ENCODE peak calls at places on chromosomes 13 and 19, in four cellular contexts. One of them, this sample, is unnamed.

GRCh38 chr13:28410096-28410495 is 84.8 kb downstream of the FLT1 start:
- DNase-seq in lower leg skin: no peak
- DNase-seq in testis: no peak
- DNase-seq in transverse colon: no peak
- DNase-seq in this sample: peak; percentile 32

GRCh38 chr19:15289673-15290072 is 42.7 kb downstream of the BRD4 start:
- DNase-seq in lower leg skin: no peak
- DNase-seq in testis: no peak
- DNase-seq in transverse colon: no peak
- DNase-seq in this sample: no peak

GRCh38 chr13:109227344-109227940 is 558.9 kb downstream of the IRS2 start:
- DNase-seq in lower leg skin: no peak
- DNase-seq in transverse colon: no peak
- DNase-seq in testis: no peak
- DNase-seq in this sample: no peak

GRCh38 chr19:17275441-17276175 is 6.1 kb upstream of the ANKLE1 start:
- DNase-seq in testis: no peak
- DNase-seq in lower leg skin: no peak
- DNase-seq in transverse colon: no peak
- DNase-seq in this sample: no peak

GRCh38 chr13:78468546-78469060 is 134.7 kb downstream of the POU4F1 start:
- DNase-seq in testis: no peak
- DNase-seq in lower leg skin: no peak
- DNase-seq in transverse colon: no peak
- DNase-seq in this sample: no peak

GRCh38 chr19:13861714-13862531 is 15.0 kb upstream of the NANOS3 start:
- DNase-seq in testis: peak; percentile 95
- DNase-seq in lower leg skin: peak; percentile 92
- DNase-seq in transverse colon: peak; percentile 95
- DNase-seq in this sample: peak; percentile 94

GRCh38 chr13:65095118-65095517 is 2135.0 kb downstream of the PCDH9 start:
- DNase-seq in transverse colon: no peak
- DNase-seq in testis: no peak
- DNase-seq in lower leg skin: no peak
- DNase-seq in this sample: no peak

GRCh38 chr19:44303305-44303704 is 1.5 kb downstream of the ZNF235 start:
- DNase-seq in testis: no peak
- DNase-seq in transverse colon: no peak
- DNase-seq in lower leg skin: no peak
- DNase-seq in this sample: no peak

GRCh38 chr13:78786399-78786879 is 127.5 kb upstream of the OBI1 start:
- DNase-seq in testis: no peak
- DNase-seq in transverse colon: no peak
- DNase-seq in lower leg skin: no peak
- DNase-seq in this sample: no peak

GRCh38 chr13:104773775-104774174 is 1707.6 kb upstream of the SLC10A2 start:
- DNase-seq in lower leg skin: no peak
- DNase-seq in transverse colon: no peak
- DNase-seq in testis: no peak
- DNase-seq in this sample: peak; percentile 17

GRCh38 chr19:33697766-33698165 is 76.0 kb downstream of the CHST8 start:
- DNase-seq in transverse colon: no peak
- DNase-seq in lower leg skin: no peak
- DNase-seq in testis: no peak
- DNase-seq in this sample: no peak

GRCh38 chr19:33438016-33438671 is 64.6 kb downstream of the CEBPG start:
- DNase-seq in transverse colon: no peak
- DNase-seq in testis: peak; percentile 64
- DNase-seq in lower leg skin: no peak
- DNase-seq in this sample: no peak

GRCh38 chr13:32209670-32210069 is 105.5 kb downstream of the ZAR1L start:
- DNase-seq in testis: no peak
- DNase-seq in lower leg skin: no peak
- DNase-seq in transverse colon: no peak
- DNase-seq in this sample: no peak

GRCh38 chr13:23380534-23380933 is 53.0 kb downstream of the SACS start:
- DNase-seq in testis: no peak
- DNase-seq in lower leg skin: no peak
- DNase-seq in transverse colon: no peak
- DNase-seq in this sample: no peak

GRCh38 chr19:47446534-47447469 is 24.9 kb downstream of the SLC8A2 start:
- DNase-seq in testis: peak; percentile 64
- DNase-seq in transverse colon: peak; percentile 32
- DNase-seq in lower leg skin: no peak
- DNase-seq in this sample: peak; percentile 65

GRCh38 chr19:10898633-10899032 is 27.3 kb downstream of the CARM1 start:
- DNase-seq in testis: no peak
- DNase-seq in lower leg skin: no peak
- DNase-seq in transverse colon: no peak
- DNase-seq in this sample: no peak

GRCh38 chr19:41861098-41861768 is 1.2 kb downstream of the RPS19 start:
- DNase-seq in transverse colon: no peak
- DNase-seq in testis: no peak
- DNase-seq in lower leg skin: no peak
- DNase-seq in this sample: peak; percentile 47

GRCh38 chr19:33047422-33047821 is 17.3 kb downstream of the RHPN2 start:
- DNase-seq in testis: no peak
- DNase-seq in lower leg skin: no peak
- DNase-seq in transverse colon: peak; percentile 90
- DNase-seq in this sample: no peak

GRCh38 chr19:3516675-3517207 is 10.6 kb downstream of the FZR1 start:
- DNase-seq in lower leg skin: no peak
- DNase-seq in transverse colon: peak; percentile 58
- DNase-seq in testis: no peak
- DNase-seq in this sample: no peak

GRCh38 chr19:33269016-33269415 is 33.3 kb downstream of the CEBPA start:
- DNase-seq in testis: no peak
- DNase-seq in transverse colon: no peak
- DNase-seq in lower leg skin: no peak
- DNase-seq in this sample: no peak

GRCh38 chr13:31930901-31931522 is 100.6 kb upstream of the FRY start:
- DNase-seq in testis: no peak
- DNase-seq in transverse colon: no peak
- DNase-seq in lower leg skin: no peak
- DNase-seq in this sample: no peak

GRCh38 chr19:46824887-46825730 is 25.5 kb downstream of the AP2S1 start:
- DNase-seq in testis: no peak
- DNase-seq in lower leg skin: no peak
- DNase-seq in transverse colon: peak; percentile 22
- DNase-seq in this sample: no peak

GRCh38 chr13:22861958-22862466 is 318.8 kb upstream of the SGCG start:
- DNase-seq in testis: no peak
- DNase-seq in transverse colon: no peak
- DNase-seq in lower leg skin: no peak
- DNase-seq in this sample: no peak

GRCh38 chr19:30236006-30236405 is 136.2 kb upstream of the ZNF536 start:
- DNase-seq in lower leg skin: no peak
- DNase-seq in transverse colon: no peak
- DNase-seq in testis: peak; percentile 56
- DNase-seq in this sample: no peak

GRCh38 chr19:4518345-4519171 is at the start of gene PLIN4:
- DNase-seq in transverse colon: peak; percentile 60
- DNase-seq in testis: peak; percentile 66
- DNase-seq in lower leg skin: no peak
- DNase-seq in this sample: no peak
- TF ChIP-seq POLR2A in transverse colon: peak; percentile 46
- TF ChIP-seq POLR2A in testis: no peak
- TF ChIP-seq POLR2A in lower leg skin: no peak
- TF ChIP-seq POLR2A in this sample: no peak

DNA sequence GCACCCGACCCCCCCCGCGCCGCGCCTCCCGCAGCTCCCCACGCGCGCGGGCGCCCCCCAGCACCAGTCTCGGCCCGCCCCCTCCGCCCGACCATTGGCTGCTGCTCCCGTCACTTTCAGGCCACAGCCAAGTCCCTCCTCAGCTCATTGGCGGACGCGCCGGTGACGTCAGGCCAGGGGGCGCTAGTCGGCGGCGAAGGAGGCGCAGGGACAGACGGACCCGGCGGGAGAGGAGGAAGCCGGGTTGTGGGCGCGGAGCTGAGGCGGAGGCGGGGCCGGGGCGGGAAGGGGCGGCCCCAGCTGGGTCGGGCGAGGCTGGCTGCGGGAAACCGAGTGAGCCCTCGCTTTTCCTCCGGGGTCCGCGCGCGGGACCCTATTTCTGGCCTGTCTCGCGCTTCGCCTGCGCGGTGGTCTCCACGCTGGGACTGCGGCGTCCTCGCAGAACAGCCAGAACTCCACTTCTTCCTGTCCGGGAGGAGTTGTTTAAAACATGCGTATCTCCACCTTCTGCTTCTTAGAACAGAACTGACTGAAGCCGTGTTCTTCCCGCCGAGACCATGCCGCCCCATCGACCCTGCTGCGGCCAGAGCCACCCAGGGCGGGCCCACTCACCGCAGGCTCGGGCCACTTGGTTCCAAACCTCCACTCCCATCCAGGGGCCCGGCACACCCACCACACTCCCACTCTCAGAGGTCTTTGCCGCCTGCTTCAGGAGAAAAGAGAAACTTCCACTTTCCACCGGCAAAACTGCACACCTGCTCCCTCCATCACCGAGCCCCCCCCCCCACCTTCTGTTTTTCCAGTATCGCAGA is 459 bp upstream of the TMTC4 start:
- DNase-seq in lower leg skin: peak; percentile 99
- DNase-seq in transverse colon: peak; percentile 100
- DNase-seq in testis: peak; percentile 100
- DNase-seq in this sample: peak; percentile 99
- TF ChIP-seq POLR2A in lower leg skin: no peak
- TF ChIP-seq POLR2A in transverse colon: peak; percentile 44
- TF ChIP-seq POLR2A in testis: peak; percentile 60
- TF ChIP-seq POLR2A in this sample: peak; percentile 45

GRCh38 chr19:57560049-57560491 is 407 bp upstream of the ZNF550 start:
- DNase-seq in transverse colon: no peak
- DNase-seq in lower leg skin: no peak
- DNase-seq in testis: no peak
- DNase-seq in this sample: no peak
- TF ChIP-seq POLR2A in transverse colon: no peak
- TF ChIP-seq POLR2A in lower leg skin: no peak
- TF ChIP-seq POLR2A in testis: no peak
- TF ChIP-seq POLR2A in this sample: no peak

GRCh38 chr19:5696196-5697021 is 6.3 kb downstream of the RPL36 start:
- DNase-seq in transverse colon: no peak
- DNase-seq in lower leg skin: no peak
- DNase-seq in testis: no peak
- DNase-seq in this sample: no peak

GRCh38 chr19:5697890-5698634 is 8.0 kb downstream of the RPL36 start:
- DNase-seq in transverse colon: no peak
- DNase-seq in lower leg skin: no peak
- DNase-seq in testis: no peak
- DNase-seq in this sample: no peak

GRCh38 chr19:5695649-5696195 is 5.6 kb downstream of the RPL36 start:
- DNase-seq in transverse colon: no peak
- DNase-seq in testis: no peak
- DNase-seq in lower leg skin: no peak
- DNase-seq in this sample: no peak

GRCh38 chr19:5698635-5699422 is 8.7 kb downstream of the RPL36 start:
- DNase-seq in testis: no peak
- DNase-seq in lower leg skin: no peak
- DNase-seq in transverse colon: no peak
- DNase-seq in this sample: no peak

DNA sequence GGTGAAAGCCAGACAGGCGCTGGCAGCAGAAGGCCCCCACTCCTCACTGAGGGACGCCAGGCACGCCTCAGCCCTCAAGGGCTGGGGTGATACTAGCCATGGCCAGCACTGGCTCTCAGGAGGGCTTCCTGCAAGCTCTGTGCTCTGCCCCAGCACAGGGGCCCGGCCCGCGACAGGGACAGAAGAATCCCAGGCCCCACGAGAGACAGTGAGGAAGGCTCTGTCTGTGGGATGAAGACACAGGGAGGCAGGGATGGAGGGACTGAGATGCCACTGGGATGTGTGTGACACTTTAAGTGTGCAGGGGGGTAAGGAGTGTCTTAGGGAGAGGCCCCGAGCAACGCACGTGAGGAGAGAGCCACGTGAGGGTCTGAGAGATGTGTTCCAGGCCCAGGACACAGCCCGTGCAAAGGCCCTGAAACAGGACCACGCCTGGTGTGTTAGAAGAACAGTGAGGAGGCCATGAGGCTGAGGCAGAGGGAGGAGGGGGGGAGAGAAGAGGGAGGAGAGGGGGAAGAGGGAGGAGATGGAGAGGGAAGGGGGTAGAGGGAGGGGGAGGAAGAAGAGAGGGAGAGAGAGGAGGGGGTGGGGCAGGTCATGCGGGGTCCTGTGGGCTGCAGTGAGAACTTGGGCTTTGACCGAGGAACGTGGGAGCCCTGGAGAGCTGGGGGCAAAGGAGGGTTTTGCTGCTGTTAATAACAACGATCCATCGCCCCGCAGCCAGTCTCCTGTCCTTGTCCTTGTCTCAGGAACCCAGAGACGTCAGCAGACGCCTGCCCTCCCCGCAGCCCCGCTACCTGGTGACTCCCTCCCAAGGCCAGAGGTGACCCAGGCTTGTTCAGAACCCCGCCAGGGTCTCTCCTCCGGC is 7.2 kb downstream of the RPL36 start:
- DNase-seq in testis: no peak
- DNase-seq in lower leg skin: no peak
- DNase-seq in transverse colon: no peak
- DNase-seq in this sample: no peak
- TF ChIP-seq POLR2A in testis: no peak
- TF ChIP-seq POLR2A in lower leg skin: no peak
- TF ChIP-seq POLR2A in transverse colon: no peak
- TF ChIP-seq POLR2A in this sample: no peak

GRCh38 chr19:2269244-2270156 is 12.5 kb downstream of the PEAK3 start:
- DNase-seq in testis: peak; percentile 98
- DNase-seq in transverse colon: peak; percentile 99
- DNase-seq in lower leg skin: peak; percentile 97
- DNase-seq in this sample: peak; percentile 99

GRCh38 chr19:2268861-2269243 is 12.6 kb upstream of the JSRP1 start:
- DNase-seq in transverse colon: no peak
- DNase-seq in lower leg skin: no peak
- DNase-seq in testis: no peak
- DNase-seq in this sample: no peak

GRCh38 chr19:2271516-2272103 is 10.4 kb downstream of the PEAK3 start:
- DNase-seq in lower leg skin: no peak
- DNase-seq in transverse colon: peak; percentile 37
- DNase-seq in testis: no peak
- DNase-seq in this sample: no peak

GRCh38 chr19:2270157-2270571 is 11.8 kb downstream of the PEAK3 start:
- DNase-seq in transverse colon: peak; percentile 54
- DNase-seq in lower leg skin: peak; percentile 62
- DNase-seq in testis: no peak
- DNase-seq in this sample: peak; percentile 76

GRCh38 chr19:2270572-2271515 is 11.1 kb downstream of the PEAK3 start:
- DNase-seq in lower leg skin: peak; percentile 76
- DNase-seq in transverse colon: peak; percentile 83
- DNase-seq in testis: peak; percentile 79
- DNase-seq in this sample: peak; percentile 90
- TF ChIP-seq POLR2A in lower leg skin: no peak
- TF ChIP-seq POLR2A in transverse colon: peak; percentile 81
- TF ChIP-seq POLR2A in testis: no peak
- TF ChIP-seq POLR2A in this sample: peak; percentile 54

GRCh38 chr13:113584870-113585671 is 518 bp downstream of the TFDP1 start:
- DNase-seq in testis: peak; percentile 22
- DNase-seq in lower leg skin: no peak
- DNase-seq in transverse colon: peak; percentile 17
- DNase-seq in this sample: peak; percentile 61
- TF ChIP-seq POLR2A in testis: no peak
- TF ChIP-seq POLR2A in lower leg skin: no peak
- TF ChIP-seq POLR2A in transverse colon: no peak
- TF ChIP-seq POLR2A in this sample: peak; percentile 32